ENCODE peak calls at places on chromosomes 4 and X, in four cellular contexts. M is NCI-H1092 treated with DMSO at 0.1 percent for 48 hours, W is neural progenitor cell, T is hippocampal formation. O is an unnamed sample.

GRCh38 chr4:3098346-3098745 is 23.9 kb downstream of the HTT start:
- DNase-seq in M (no peak), W (no peak), T (no peak), O (no peak)

GRCh38 chrX:23811135-23811781 is 28.3 kb downstream of the SAT1 start:
- DNase-seq in M (no peak), W (no peak), T (no peak), O (no peak)

GRCh38 chrX:137031517-137032377 is 2.0 kb downstream of the GPR101 start:
- DNase-seq in M (peak; percentile 59), W (peak; percentile 68), T (no peak), O (peak; percentile 25)

GRCh38 chr4:879730-880079 is 52.4 kb downstream of the GAK start:
- DNase-seq in M (no peak), W (no peak), T (no peak), O (no peak)

GRCh38 chr4:171813195-171813955 is at the start of gene GALNTL6:
- DNase-seq in M (no peak), W (peak; percentile 55), T (no peak), O (peak; percentile 24)

GRCh38 chr4:101031971-101032370 is 315.4 kb downstream of the PPP3CA start:
- DNase-seq in M (no peak), W (peak; percentile 82), T (no peak), O (no peak)

GRCh38 chr4:155952546-155952945 is 1.1 kb downstream of the CTSO start:
- DNase-seq in M (no peak), W (no peak), T (no peak), O (no peak)

GRCh38 chr4:19944251-19944650 is 307.5 kb upstream of the SLIT2 start:
- DNase-seq in M (no peak), W (no peak), T (no peak), O (no peak)

GRCh38 chr4:152591361-152591760 is 55.5 kb upstream of the FBXW7 start:
- DNase-seq in M (peak; percentile 45), W (peak; percentile 74), T (no peak), O (no peak)

GRCh38 chr4:53804719-53805118 is 213.4 kb upstream of the LNX1 start:
- DNase-seq in M (no peak), W (peak; percentile 18), T (peak; percentile 6), O (peak; percentile 10)

GRCh38 chrX:153560000-153560399 is 38.9 kb downstream of the CCNQ start:
- DNase-seq in M (no peak), W (no peak), T (no peak), O (no peak)

GRCh38 chr4:139502312-139502946 is 48.5 kb downstream of the RAB33B start:
- DNase-seq in M (no peak), W (no peak), T (no peak), O (no peak)

GRCh38 chrX:43108828-43109227 is 330.9 kb upstream of the PPP1R2C start:
- DNase-seq in M (no peak), W (peak; percentile 4), T (no peak), O (no peak)

GRCh38 chr4:172989984-172990711 is 178.5 kb upstream of the GALNT7 start:
- DNase-seq in M (no peak), W (no peak), T (no peak), O (no peak)

GRCh38 chr4:35300996-35301774 is 943.1 kb downstream of the ARAP2 start:
- DNase-seq in M (no peak), W (peak; percentile 89), T (no peak), O (no peak)

GRCh38 chr4:128322986-128323385 is 35.4 kb upstream of the PGRMC2 start:
- DNase-seq in M (no peak), W (no peak), T (no peak), O (no peak)

GRCh38 chr4:12488672-12489071 is 995.5 kb downstream of the RAB28 start:
- DNase-seq in M (no peak), W (no peak), T (no peak), O (no peak)

GRCh38 chr4:151117371-151117962 is 18.0 kb downstream of the RPS3A start:
- DNase-seq in M (peak; percentile 66), W (peak; percentile 71), T (peak; percentile 29), O (peak; percentile 39)

GRCh38 chr4:104462647-104463046 is 32.0 kb downstream of the CXXC4 start:
- DNase-seq in M (no peak), W (no peak), T (no peak), O (no peak)

GRCh38 chr4:6239968-6240367 is 29.7 kb upstream of the WFS1 start:
- DNase-seq in M (no peak), W (no peak), T (no peak), O (no peak)

GRCh38 chrX:41265615-41266014 is 68.3 kb upstream of the DDX3X start:
- DNase-seq in M (no peak), W (no peak), T (no peak), O (peak; percentile 39)

GRCh38 chrX:121146059-121146628 is 98.7 kb downstream of the GLUD2 start:
- DNase-seq in M (no peak), W (no peak), T (no peak), O (no peak)

GRCh38 chrX:14015941-14016340 is 13.8 kb downstream of the GEMIN8 start:
- DNase-seq in M (no peak), W (no peak), T (no peak), O (no peak)

GRCh38 chrX:4925911-4926310 is 1212.5 kb upstream of the PRKX start:
- DNase-seq in M (no peak), W (no peak), T (no peak), O (no peak)

GRCh38 chrX:9859711-9860555 is 73.7 kb downstream of the SHROOM2 start:
- DNase-seq in M (no peak), W (no peak), T (no peak), O (no peak)

GRCh38 chr4:16745887-16746286 is 152.6 kb downstream of the LDB2 start:
- DNase-seq in M (no peak), W (no peak), T (no peak), O (no peak)

GRCh38 chr4:181106410-181106809 is 1136.8 kb upstream of the TENM3 start:
- DNase-seq in M (no peak), W (no peak), T (no peak), O (no peak)

GRCh38 chr4:169485791-169486742 is 126.3 kb downstream of the NEK1 start:
- DNase-seq in M (peak; percentile 36), W (peak; percentile 49), T (peak; percentile 45), O (peak; percentile 23)

GRCh38 chrX:136386821-136387220 is 86.1 kb downstream of the ADGRG4 start:
- DNase-seq in M (no peak), W (no peak), T (no peak), O (no peak)

GRCh38 chr4:101790521-101791188 is at the start of gene BANK1:
- DNase-seq in M (peak; percentile 52), W (peak; percentile 88), T (peak; percentile 21), O (peak; percentile 94)

GRCh38 chr4:156197216-156197615 is 243.6 kb upstream of the CTSO start:
- DNase-seq in M (no peak), W (peak; percentile 3), T (no peak), O (no peak)

GRCh38 chr4:38180456-38180855 is 220.3 kb downstream of the PTTG2 start:
- DNase-seq in M (no peak), W (no peak), T (no peak), O (no peak)

GRCh38 chrX:645024-645376 is 14.4 kb downstream of the SHOX start:
- DNase-seq in M (no peak), W (peak; percentile 53), T (no peak), O (no peak)

GRCh38 chrX:1119275-1119674 is 93.2 kb downstream of the CRLF2 start:
- DNase-seq in M (no peak), W (no peak), T (no peak), O (no peak)

GRCh38 chr4:87589531-87589930 is 18.8 kb upstream of the DSPP start:
- DNase-seq in M (no peak), W (no peak), T (no peak), O (no peak)

GRCh38 chr4:55947912-55948725 is 626 bp upstream of the CEP135 start:
- DNase-seq in M (no peak), W (no peak), T (no peak), O (peak; percentile 70)

GRCh38 chr4:41477200-41477910 is 60.6 kb upstream of the LIMCH1 start:
- DNase-seq in M (no peak), W (peak; percentile 28), T (no peak), O (no peak)

GRCh38 chrX:133722756-133723155 is 262.6 kb downstream of the GPC3 start:
- DNase-seq in M (no peak), W (no peak), T (no peak), O (no peak)

GRCh38 chr4:15004701-15005301 is 2.5 kb downstream of the CPEB2 start:
- DNase-seq in M (peak; percentile 31), W (peak; percentile 60), T (peak; percentile 56), O (peak; percentile 28)

GRCh38 chrX:71096702-71097032 is 1.0 kb downstream of the FOXO4 start:
- DNase-seq in M (no peak), W (no peak), T (no peak), O (no peak)